ENCODE peak calls at places on chromosome 6, in seven cellular contexts. Z, X, N, V, Y, Q and I are unnamed samples.

GRCh38 chr6:102742033-102742432 is 1348.5 kb downstream of the GRIK2 start:
- DNase-seq in Z (no peak), X (no peak), N (no peak), V (no peak), Y (no peak), Q (no peak), I (peak)

GRCh38 chr6:28953039-28953872 is 29.5 kb upstream of the TRIM27 start:
- DNase-seq in Z (peak), X (peak), N (peak), V (peak), Y (no peak), Q (no peak), I (peak)

GRCh38 chr6:168128006-168128630 is 49.1 kb upstream of the FRMD1 start:
- DNase-seq in Z (no peak), X (no peak), N (no peak), V (peak), Y (no peak), Q (no peak), I (no peak)

GRCh38 chr6:150934380-150934779 is 68.9 kb downstream of the MTHFD1L start:
- DNase-seq in Z (no peak), X (no peak), N (no peak), V (no peak), Y (no peak), Q (no peak), I (peak)

GRCh38 chr6:52654007-52654406 is 16.9 kb upstream of the TMEM14A start:
- DNase-seq in Z (no peak), X (no peak), N (no peak), V (no peak), Y (no peak), Q (no peak), I (no peak)

GRCh38 chr6:73803562-73804221 is 107.7 kb downstream of the CD109 start:
- DNase-seq in Z (peak), X (no peak), N (no peak), V (peak), Y (no peak), Q (no peak), I (peak)

GRCh38 chr6:44010411-44011349 is 116.6 kb downstream of the MRPL14 start:
- DNase-seq in Z (no peak), X (no peak), N (no peak), V (no peak), Y (no peak), Q (no peak), I (peak)

GRCh38 chr6:111430605-111431378 is 52.2 kb downstream of the REV3L start:
- DNase-seq in Z (no peak), X (no peak), N (no peak), V (no peak), Y (no peak), Q (no peak), I (no peak)

GRCh38 chr6:16292942-16293341 is 54.6 kb downstream of the GMPR start:
- DNase-seq in Z (no peak), X (no peak), N (no peak), V (no peak), Y (no peak), Q (no peak), I (no peak)

GRCh38 chr6:137751768-137752560 is 115.1 kb upstream of the TNFAIP3 start:
- DNase-seq in Z (no peak), X (no peak), N (no peak), V (no peak), Y (no peak), Q (no peak), I (no peak)

GRCh38 chr6:52788478-52788877 is 15.1 kb downstream of the GSTA1 start:
- DNase-seq in Z (no peak), X (no peak), N (no peak), V (no peak), Y (no peak), Q (no peak), I (peak)

GRCh38 chr6:34115396-34116314 is 30.2 kb downstream of the GRM4 start:
- DNase-seq in Z (no peak), X (no peak), N (peak), V (peak), Y (no peak), Q (no peak), I (no peak)

GRCh38 chr6:91081452-91082067 is 494.7 kb upstream of the MAP3K7 start:
- DNase-seq in Z (peak), X (no peak), N (no peak), V (no peak), Y (no peak), Q (no peak), I (peak)

GRCh38 chr6:39665871-39666270 is 59.3 kb downstream of the KIF6 start:
- DNase-seq in Z (no peak), X (no peak), N (no peak), V (no peak), Y (no peak), Q (no peak), I (no peak)

GRCh38 chr6:137216106-137216505 is 3.1 kb downstream of the IFNGR1 start:
- DNase-seq in Z (no peak), X (no peak), N (no peak), V (no peak), Y (no peak), Q (no peak), I (no peak)

GRCh38 chr6:32175711-32176475 is at the start of gene AGPAT1:
- DNase-seq in Z (peak), X (peak), N (peak), V (peak), Y (peak), Q (peak), I (peak)

GRCh38 chr6:118606858-118607257 is 44.5 kb downstream of the CEP85L start:
- DNase-seq in Z (no peak), X (no peak), N (no peak), V (no peak), Y (no peak), Q (no peak), I (no peak)

GRCh38 chr6:125519367-125519766 is 217.6 kb upstream of the HDDC2 start:
- DNase-seq in Z (no peak), X (no peak), N (no peak), V (no peak), Y (no peak), Q (no peak), I (peak)

GRCh38 chr6:135673671-135674309 is 176.2 kb upstream of the AHI1 start:
- DNase-seq in Z (no peak), X (no peak), N (no peak), V (no peak), Y (no peak), Q (no peak), I (no peak)

GRCh38 chr6:56450882-56451739 is 191.6 kb downstream of the DST start:
- DNase-seq in Z (peak), X (no peak), N (no peak), V (no peak), Y (no peak), Q (no peak), I (no peak)

GRCh38 chr6:109194770-109195169 is 99.5 kb downstream of the CEP57L1 start:
- DNase-seq in Z (no peak), X (no peak), N (no peak), V (no peak), Y (no peak), Q (no peak), I (peak)

GRCh38 chr6:152642578-152643375 is 5.6 kb upstream of the SYNE1 start:
- DNase-seq in Z (peak), X (no peak), N (no peak), V (peak), Y (peak), Q (no peak), I (peak)

GRCh38 chr6:42783876-42784738 is 2.3 kb downstream of the BICRAL start:
- DNase-seq in Z (no peak), X (no peak), N (no peak), V (no peak), Y (no peak), Q (no peak), I (peak)

GRCh38 chr6:88741939-88742338 is 221.5 kb downstream of the RNGTT start:
- DNase-seq in Z (no peak), X (no peak), N (no peak), V (no peak), Y (no peak), Q (no peak), I (no peak)